ENCODE peak calls at places on chromosome 12, in five cellular contexts. O is AG04449, Y is hepatic stellate cell, A is GM23248, R is hepatocyte. S is an unnamed sample.

GRCh38 chr12:7176595-7176994 is 12.9 kb upstream of the PEX5 start:
- DNase-seq in O (no peak), A (no peak), Y (no peak), R (no peak), S (no peak)

GRCh38 chr12:64004639-64005038 is 160.1 kb downstream of the SRGAP1 start:
- DNase-seq in O (peak; percentile 70), Y (no peak), A (peak; percentile 73), R (no peak), S (peak; percentile 58)

GRCh38 chr12:103423061-103423473 is 72.7 kb downstream of the C12orf42 start:
- DNase-seq in O (no peak), R (no peak), A (no peak), Y (no peak), S (no peak)

GRCh38 chr12:6461401-6462233 is 8.9 kb downstream of the VAMP1 start:
- DNase-seq in Y (no peak), R (no peak), A (no peak), O (no peak), S (no peak)

GRCh38 chr12:92992041-92992440 is 62.9 kb upstream of the EEA1 start:
- DNase-seq in R (no peak), A (peak; percentile 58), Y (no peak), O (no peak), S (no peak)

GRCh38 chr12:19740472-19741131 is 301.3 kb downstream of the AEBP2 start:
- DNase-seq in O (no peak), R (no peak), Y (no peak), A (no peak), S (no peak)

GRCh38 chr12:14960548-14961465 is 594 bp downstream of the ARHGDIB start:
- DNase-seq in A (peak; percentile 27), O (no peak), R (no peak), Y (no peak), S (no peak)

GRCh38 chr12:48165089-48166031 is 8.0 kb upstream of the ASB8 start:
- DNase-seq in R (peak; percentile 79), A (peak; percentile 66), O (no peak), Y (peak; percentile 45), S (no peak)

GRCh38 chr12:109873653-109874052 is 6.7 kb downstream of the GLTP start:
- DNase-seq in Y (no peak), R (no peak), O (no peak), A (no peak), S (no peak)

GRCh38 chr12:105031061-105031807 is 45.1 kb downstream of the NOPCHAP1 start:
- DNase-seq in O (no peak), Y (no peak), R (no peak), A (no peak), S (no peak)

GRCh38 chr12:127108360-127109215 is 1158.4 kb upstream of the TMEM132C start:
- DNase-seq in R (peak; percentile 79), Y (peak; percentile 45), A (peak; percentile 86), O (no peak), S (peak; percentile 18)

GRCh38 chr12:7319934-7320333 is 16.1 kb downstream of the ACSM4 start:
- DNase-seq in R (no peak), O (no peak), A (peak; percentile 1), Y (no peak), S (no peak)

GRCh38 chr12:92619730-92620684 is 82.8 kb upstream of the PLEKHG7 start:
- DNase-seq in Y (no peak), O (no peak), R (no peak), A (peak; percentile 37), S (no peak)

GRCh38 chr12:104605685-104606084 is 148.9 kb downstream of the CHST11 start:
- DNase-seq in O (no peak), Y (no peak), R (no peak), A (peak; percentile 90), S (no peak)